ENCODE peak calls at places on chromosomes 7 and 10, in four cellular contexts. I, Z, F and Y are unnamed samples. For H3K4me1, the result is how much of the 10 kb centered on the place peaks cover.

GRCh38 chr10:96971324-96971723 is 139.2 kb downstream of the LCOR start:
- DNase-seq in I (no peak), Z (no peak), F (no peak), Y (no peak)

GRCh38 chr7:157149317-157149716 is 10.6 kb downstream of the UBE3C start:
- DNase-seq in I (no peak), Z (no peak), F (no peak), Y (no peak)

GRCh38 chr10:103763374-103764202 is 91.8 kb downstream of the SH3PXD2A start:
- DNase-seq in I (no peak), Z (no peak), F (no peak), Y (no peak)

GRCh38 chr7:105205592-105206211 is 183.0 kb downstream of the SRPK2 start:
- DNase-seq in I (no peak), Z (no peak), F (no peak), Y (no peak)

GRCh38 chr10:80187465-80188409 is 17.6 kb downstream of the ANXA11 start:
- DNase-seq in I (no peak), Z (peak), F (peak), Y (peak)

GRCh38 chr10:72425133-72425532 is 70.4 kb upstream of the DNAJB12 start:
- DNase-seq in I (peak), Z (no peak), F (peak), Y (no peak)

GRCh38 chr10:90847436-90847835 is 10.4 kb downstream of the HTR7 start:
- DNase-seq in I (no peak), Z (peak), F (no peak), Y (no peak)

GRCh38 chr7:157273208-157274202 is 63.3 kb upstream of the DNAJB6 start:
- DNase-seq in I (peak), Z (peak), F (peak), Y (peak)

DNA sequence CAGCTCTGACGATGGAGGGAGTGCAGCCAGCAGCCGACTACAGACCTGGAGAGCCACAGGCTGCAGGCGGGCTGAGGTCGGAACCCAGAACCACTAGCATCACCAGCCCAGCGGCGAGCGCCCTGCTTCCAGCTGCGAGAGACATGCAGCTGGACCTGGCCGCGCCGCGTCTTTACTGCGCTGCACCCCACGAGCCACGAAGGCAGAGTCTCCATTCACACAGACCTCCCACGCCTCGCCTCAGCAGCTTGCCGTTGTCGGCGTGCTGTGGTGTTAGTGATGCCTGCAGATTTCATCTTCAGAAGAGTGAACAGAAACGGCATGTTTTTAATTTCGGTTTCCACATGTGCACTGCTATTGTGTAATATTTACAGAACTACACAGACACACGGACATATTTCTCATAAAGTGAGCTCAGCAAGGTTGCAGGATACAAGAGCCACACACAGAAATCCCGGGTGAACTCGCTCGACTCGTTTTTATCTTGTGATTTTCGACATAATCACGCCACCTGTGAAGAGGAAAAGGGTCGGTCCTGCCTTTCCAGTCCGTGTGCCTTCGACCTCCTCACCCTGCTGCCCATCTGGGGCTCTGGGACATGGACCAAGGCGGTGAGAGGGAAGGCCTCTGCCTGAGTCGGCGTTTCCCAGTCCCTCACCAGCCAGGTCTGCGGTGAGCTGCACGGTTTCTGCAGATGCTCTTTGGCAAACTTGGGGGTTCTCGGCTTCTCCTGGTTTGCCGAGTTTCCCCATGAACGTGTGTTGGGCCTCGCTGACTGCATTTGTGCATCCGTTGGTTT is 252.2 kb downstream of the ELFN1 start:
- DNase-seq in I (no peak), Z (peak), F (peak), Y (peak)
- H3K4me3 ChIP-seq in I (no peak), Z (peak), F (no peak), Y (no peak)

GRCh38 chr10:101550965-101551364 is 37.1 kb downstream of the POLL start:
- DNase-seq in I (no peak), Z (no peak), F (no peak), Y (no peak)

DNA sequence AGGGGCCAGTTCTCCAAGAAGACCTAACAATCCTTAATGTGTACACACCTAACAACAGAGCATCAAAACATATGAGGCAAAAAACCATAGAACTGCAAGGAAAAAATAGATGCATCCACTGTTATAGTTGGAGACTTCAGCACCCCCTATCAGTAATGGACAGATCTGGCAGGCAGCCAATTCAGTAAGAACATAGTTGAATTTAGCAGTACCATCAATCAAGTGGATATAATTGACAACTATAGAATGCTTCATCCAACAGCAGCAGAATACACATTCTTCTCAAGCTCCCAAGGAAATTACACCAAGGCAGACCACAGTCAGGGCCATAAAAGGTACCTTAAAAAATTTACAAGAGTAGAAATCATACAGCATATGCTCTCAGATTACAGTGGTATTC is 42.2 kb downstream of the POLL start:
- DNase-seq in I (no peak), Z (no peak), F (no peak), Y (no peak)
- H3K4me1 ChIP-seq in I (under half), Z (under half), F (under half), Y (under half)

GRCh38 chr7:28243861-28244260 is 63.3 kb upstream of the JAZF1 start:
- DNase-seq in I (no peak), Z (no peak), F (no peak), Y (no peak)
- H3K4me3 ChIP-seq in I (no peak), Z (no peak), F (no peak), Y (no peak)

DNA sequence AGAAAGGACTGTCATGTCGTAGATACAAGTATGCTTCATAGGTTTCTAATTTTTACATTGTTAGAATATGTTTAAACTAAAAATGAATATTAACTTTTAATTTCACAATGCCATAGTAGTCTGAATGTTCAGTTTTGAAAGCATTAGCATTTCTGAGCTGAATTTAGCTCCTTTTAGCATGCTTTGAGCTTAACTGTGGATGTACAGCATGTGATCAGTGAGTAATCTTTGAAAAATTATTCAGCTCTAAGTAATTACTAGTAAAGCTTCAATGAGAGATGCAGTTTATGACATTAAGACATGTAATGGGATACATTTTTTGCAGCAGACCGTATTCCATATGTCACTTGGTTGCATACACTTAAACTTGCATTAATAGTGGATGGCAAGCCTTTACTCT is 114.1 kb upstream of the WNT16 start:
- DNase-seq in I (no peak), Z (no peak), F (no peak), Y (no peak)
- H3K4me1 ChIP-seq in I (under half), Z (under half), F (under half), Y (under half)

GRCh38 chr7:30916767-30917166 is 5.1 kb downstream of the AQP1 start:
- DNase-seq in I (no peak), Z (no peak), F (peak), Y (no peak)

GRCh38 chr7:30914611-30915601 is 3.3 kb downstream of the AQP1 start:
- DNase-seq in I (no peak), Z (peak), F (peak), Y (no peak)

GRCh38 chr7:30917216-30917893 is 5.7 kb downstream of the AQP1 start:
- DNase-seq in I (no peak), Z (no peak), F (peak), Y (no peak)

GRCh38 chr7:30915751-30916150 is 4.1 kb downstream of the AQP1 start:
- DNase-seq in I (no peak), Z (no peak), F (peak), Y (no peak)

DNA sequence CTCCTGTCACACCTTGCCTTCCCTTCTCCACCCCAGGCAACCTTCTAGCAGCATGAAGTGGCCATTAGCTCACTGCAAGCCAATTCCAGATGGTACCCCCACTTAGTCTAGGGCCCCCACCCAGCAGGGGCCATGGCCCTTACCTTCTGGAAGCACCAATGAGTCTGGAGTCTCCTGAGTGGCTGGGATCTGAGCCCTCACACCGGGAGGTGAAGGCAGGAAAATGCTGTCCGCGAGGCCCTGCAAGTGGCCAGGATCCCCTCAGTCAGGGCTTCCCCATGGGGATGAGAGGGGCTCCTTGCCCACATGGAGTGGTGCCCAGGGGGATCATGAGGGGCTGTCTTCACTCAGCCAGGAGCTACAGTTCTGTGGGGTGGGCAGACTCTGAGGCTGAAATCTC is 4.6 kb downstream of the AQP1 start:
- DNase-seq in I (no peak), Z (no peak), F (peak), Y (no peak)
- H3K4me3 ChIP-seq in I (no peak), Z (no peak), F (no peak), Y (no peak)

DNA sequence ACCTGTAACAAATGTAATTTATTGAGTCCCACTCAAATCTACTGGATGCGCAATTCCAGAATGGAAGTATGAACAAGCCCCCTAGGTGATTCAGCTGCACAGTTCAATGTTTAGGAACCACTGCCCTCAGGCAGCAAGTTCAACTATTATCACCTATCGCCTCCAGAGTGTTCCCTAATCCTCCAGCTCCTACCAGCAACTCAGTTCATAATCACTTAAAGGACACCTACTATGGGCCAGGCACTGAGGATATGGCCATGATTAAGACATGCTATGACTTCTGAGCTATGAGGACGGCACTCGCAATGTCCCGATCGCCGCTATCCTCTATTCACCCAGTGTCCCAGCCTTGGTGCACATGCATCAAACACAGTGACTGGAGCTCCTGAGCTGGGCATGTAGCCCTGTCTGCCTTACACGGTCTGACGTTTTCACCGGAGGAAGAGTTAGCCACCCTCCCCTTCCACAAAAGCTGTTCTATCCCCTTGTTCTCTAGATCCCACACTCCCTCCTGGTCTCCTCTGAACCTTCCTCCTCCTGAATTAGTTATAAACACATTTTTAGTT is 22.3 kb downstream of the RHEB start:
- DNase-seq in I (no peak), Z (no peak), F (no peak), Y (no peak)
- H3K4me1 ChIP-seq in I (under half), Z (under half), F (under half), Y (under half)

GRCh38 chr10:100570518-100570865 is 34.7 kb downstream of the HIF1AN start:
- DNase-seq in I (no peak), Z (no peak), F (no peak), Y (no peak)
- H3K4me3 ChIP-seq in I (peak), Z (no peak), F (no peak), Y (no peak)

DNA sequence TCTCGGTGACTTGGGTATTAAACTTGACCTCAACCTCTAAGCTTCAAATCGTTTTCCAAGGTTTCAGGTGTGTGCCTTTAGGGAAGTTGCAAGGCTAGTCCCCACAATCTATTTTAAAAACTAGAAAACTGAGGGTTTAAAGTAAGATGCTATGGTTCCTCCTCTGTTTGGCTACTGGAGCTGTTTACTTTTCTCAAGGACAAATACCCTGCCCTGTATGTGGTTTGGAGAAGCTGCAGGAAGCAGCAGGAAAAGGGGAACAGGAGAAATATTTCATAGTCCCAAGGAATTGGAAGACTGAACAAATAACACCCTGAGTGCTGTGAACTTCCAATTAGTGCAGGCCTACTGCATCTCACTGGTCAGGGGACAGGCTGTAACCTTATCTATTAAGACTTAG is 135.9 kb downstream of the NRP1 start:
- DNase-seq in I (no peak), Z (peak), F (no peak), Y (no peak)
- H3K4me1 ChIP-seq in I (under half), Z (half or more), F (under half), Y (under half)